ENCODE peak calls at places on chromosomes 13 and 19, in four cellular contexts. I, R, O and K are unnamed samples.

GRCh38 chr13:62846302-62846701 is 1430.7 kb upstream of the PCDH20 start:
- DNase-seq in I (no peak), O (no peak), R (no peak), K (no peak)

GRCh38 chr19:3573162-3573857 is 566 bp downstream of the HMG20B start:
- DNase-seq in I (no peak), R (no peak), O (no peak), K (peak)

GRCh38 chr19:4375620-4376228 is 24.6 kb downstream of the SH3GL1 start:
- DNase-seq in O (peak), R (peak), I (peak), K (no peak)

GRCh38 chr19:39341122-39341719 is 1.0 kb upstream of the SAMD4B start:
- DNase-seq in R (no peak), O (no peak), I (peak), K (no peak)

GRCh38 chr19:55670280-55671053 is 4.6 kb upstream of the EPN1 start:
- DNase-seq in I (peak), R (no peak), O (no peak), K (peak)

GRCh38 chr13:80237646-80238045 is 103.3 kb downstream of the SPRY2 start:
- DNase-seq in R (no peak), O (no peak), I (peak), K (no peak)

GRCh38 chr13:46213242-46213641 is 1.5 kb downstream of the LRRC63 start:
- DNase-seq in O (no peak), I (no peak), R (no peak), K (peak)

GRCh38 chr19:29770653-29771052 is 41.1 kb upstream of the CCNE1 start:
- DNase-seq in I (no peak), R (no peak), O (no peak), K (peak)

GRCh38 chr19:48511800-48512503 is at the start of gene LMTK3:
- DNase-seq in R (peak), O (peak), I (no peak), K (peak)

GRCh38 chr13:30713133-30713532 is 22.2 kb upstream of the ALOX5AP start:
- DNase-seq in I (peak), R (no peak), O (peak), K (peak)